ENCODE peak calls at places on chromosomes 2 and 18, in seven cellular contexts. One of them, this sample, is unnamed. For H3K4me1, the result is how much of the 10 kb centered on the place peaks cover.

GRCh38 chr2:218386505-218387368 is 4.7 kb downstream of the SLC11A1 start:
- DNase-seq in CD8-positive, alpha-beta T cell: no peak
- DNase-seq in heart right ventricle: no peak
- DNase-seq in tibial artery: no peak
- DNase-seq in ovary: peak
- DNase-seq in adrenal gland: no peak
- DNase-seq in neuronal stem cell: no peak
- DNase-seq in this sample: no peak

GRCh38 chr2:159098815-159099455 is 130.5 kb downstream of the TANC1 start:
- DNase-seq in CD8-positive, alpha-beta T cell: no peak
- DNase-seq in adrenal gland: no peak
- DNase-seq in heart right ventricle: no peak
- DNase-seq in neuronal stem cell: no peak
- DNase-seq in tibial artery: no peak
- DNase-seq in ovary: no peak
- DNase-seq in this sample: no peak

GRCh38 chr18:13279181-13280065 is 60.9 kb downstream of the LDLRAD4 start:
- DNase-seq in neuronal stem cell: no peak
- DNase-seq in adrenal gland: no peak
- DNase-seq in CD8-positive, alpha-beta T cell: no peak
- DNase-seq in heart right ventricle: no peak
- DNase-seq in tibial artery: peak
- DNase-seq in ovary: no peak
- DNase-seq in this sample: no peak

GRCh38 chr2:53450885-53451284 is 316.7 kb upstream of the CHAC2 start:
- DNase-seq in ovary: no peak
- DNase-seq in neuronal stem cell: no peak
- DNase-seq in CD8-positive, alpha-beta T cell: no peak
- DNase-seq in adrenal gland: no peak
- DNase-seq in tibial artery: no peak
- DNase-seq in heart right ventricle: no peak
- DNase-seq in this sample: no peak

GRCh38 chr2:28101123-28101522 is 210.6 kb downstream of the BABAM2 start:
- DNase-seq in heart right ventricle: no peak
- DNase-seq in neuronal stem cell: no peak
- DNase-seq in CD8-positive, alpha-beta T cell: no peak
- DNase-seq in tibial artery: no peak
- DNase-seq in ovary: no peak
- DNase-seq in adrenal gland: no peak
- DNase-seq in this sample: no peak

GRCh38 chr2:239181601-239182471 is 219.0 kb downstream of the HDAC4 start:
- DNase-seq in neuronal stem cell: no peak
- DNase-seq in heart right ventricle: no peak
- DNase-seq in ovary: peak
- DNase-seq in CD8-positive, alpha-beta T cell: no peak
- DNase-seq in tibial artery: peak
- DNase-seq in adrenal gland: peak
- DNase-seq in this sample: no peak

GRCh38 chr2:104431701-104432121 is 422.2 kb upstream of the POU3F3 start:
- DNase-seq in heart right ventricle: no peak
- DNase-seq in tibial artery: no peak
- DNase-seq in neuronal stem cell: no peak
- DNase-seq in CD8-positive, alpha-beta T cell: no peak
- DNase-seq in ovary: no peak
- DNase-seq in adrenal gland: no peak
- DNase-seq in this sample: no peak

GRCh38 chr2:42859006-42859552 is 66.7 kb upstream of the HAAO start:
- DNase-seq in ovary: peak
- DNase-seq in neuronal stem cell: peak
- DNase-seq in adrenal gland: peak
- DNase-seq in CD8-positive, alpha-beta T cell: peak
- DNase-seq in tibial artery: peak
- DNase-seq in heart right ventricle: peak
- DNase-seq in this sample: no peak

GRCh38 chr2:154193246-154193645 is 321.5 kb downstream of the GALNT13 start:
- DNase-seq in heart right ventricle: no peak
- DNase-seq in ovary: no peak
- DNase-seq in tibial artery: no peak
- DNase-seq in adrenal gland: no peak
- DNase-seq in neuronal stem cell: no peak
- DNase-seq in CD8-positive, alpha-beta T cell: no peak
- DNase-seq in this sample: no peak

GRCh38 chr2:85589982-85590791 is 5.4 kb upstream of the RNF181 start:
- DNase-seq in neuronal stem cell: no peak
- DNase-seq in ovary: no peak
- DNase-seq in tibial artery: peak
- DNase-seq in heart right ventricle: peak
- DNase-seq in adrenal gland: no peak
- DNase-seq in CD8-positive, alpha-beta T cell: no peak
- DNase-seq in this sample: peak
- H3K4me1 ChIP-seq in neuronal stem cell: under half
- H3K4me1 ChIP-seq in ovary: under half
- H3K4me1 ChIP-seq in tibial artery: half or more
- H3K4me1 ChIP-seq in heart right ventricle: half or more
- H3K4me1 ChIP-seq in adrenal gland: half or more
- H3K4me1 ChIP-seq in CD8-positive, alpha-beta T cell: under half
- H3K4me1 ChIP-seq in this sample: under half

GRCh38 chr2:162241571-162241970 is 1.7 kb downstream of the FAP start:
- DNase-seq in adrenal gland: no peak
- DNase-seq in neuronal stem cell: no peak
- DNase-seq in tibial artery: no peak
- DNase-seq in CD8-positive, alpha-beta T cell: no peak
- DNase-seq in ovary: no peak
- DNase-seq in heart right ventricle: no peak
- DNase-seq in this sample: no peak
- H3K4me1 ChIP-seq in adrenal gland: under half
- H3K4me1 ChIP-seq in neuronal stem cell: under half
- H3K4me1 ChIP-seq in tibial artery: under half
- H3K4me1 ChIP-seq in CD8-positive, alpha-beta T cell: under half
- H3K4me1 ChIP-seq in ovary: under half
- H3K4me1 ChIP-seq in heart right ventricle: under half
- H3K4me1 ChIP-seq in this sample: under half

GRCh38 chr2:216651370-216651881 is 18.2 kb downstream of the IGFBP2 start:
- DNase-seq in ovary: no peak
- DNase-seq in CD8-positive, alpha-beta T cell: no peak
- DNase-seq in neuronal stem cell: no peak
- DNase-seq in heart right ventricle: no peak
- DNase-seq in adrenal gland: no peak
- DNase-seq in tibial artery: no peak
- DNase-seq in this sample: no peak

GRCh38 chr2:216650607-216651229 is 17.5 kb downstream of the IGFBP2 start:
- DNase-seq in adrenal gland: no peak
- DNase-seq in ovary: no peak
- DNase-seq in neuronal stem cell: no peak
- DNase-seq in CD8-positive, alpha-beta T cell: no peak
- DNase-seq in heart right ventricle: no peak
- DNase-seq in tibial artery: no peak
- DNase-seq in this sample: no peak

GRCh38 chr2:216653093-216653799 is 20.0 kb downstream of the IGFBP2 start:
- DNase-seq in CD8-positive, alpha-beta T cell: no peak
- DNase-seq in adrenal gland: no peak
- DNase-seq in neuronal stem cell: no peak
- DNase-seq in heart right ventricle: no peak
- DNase-seq in tibial artery: no peak
- DNase-seq in ovary: no peak
- DNase-seq in this sample: no peak

GRCh38 chr2:216653931-216654365 is 20.7 kb downstream of the IGFBP2 start:
- DNase-seq in heart right ventricle: no peak
- DNase-seq in CD8-positive, alpha-beta T cell: no peak
- DNase-seq in ovary: no peak
- DNase-seq in adrenal gland: no peak
- DNase-seq in neuronal stem cell: no peak
- DNase-seq in tibial artery: no peak
- DNase-seq in this sample: no peak

GRCh38 chr2:216652566-216652965 is 19.3 kb downstream of the IGFBP2 start:
- DNase-seq in CD8-positive, alpha-beta T cell: no peak
- DNase-seq in neuronal stem cell: no peak
- DNase-seq in heart right ventricle: no peak
- DNase-seq in ovary: no peak
- DNase-seq in tibial artery: no peak
- DNase-seq in adrenal gland: no peak
- DNase-seq in this sample: no peak
- H3K4me1 ChIP-seq in CD8-positive, alpha-beta T cell: under half
- H3K4me1 ChIP-seq in neuronal stem cell: under half
- H3K4me1 ChIP-seq in heart right ventricle: under half
- H3K4me1 ChIP-seq in ovary: under half
- H3K4me1 ChIP-seq in tibial artery: half or more
- H3K4me1 ChIP-seq in adrenal gland: under half
- H3K4me1 ChIP-seq in this sample: under half

GRCh38 chr2:69583434-69583833 is 60.1 kb downstream of the AAK1 start:
- DNase-seq in ovary: no peak
- DNase-seq in tibial artery: no peak
- DNase-seq in neuronal stem cell: no peak
- DNase-seq in heart right ventricle: no peak
- DNase-seq in CD8-positive, alpha-beta T cell: no peak
- DNase-seq in adrenal gland: no peak
- DNase-seq in this sample: no peak

GRCh38 chr2:69584127-69584889 is 59.2 kb downstream of the AAK1 start:
- DNase-seq in adrenal gland: no peak
- DNase-seq in CD8-positive, alpha-beta T cell: no peak
- DNase-seq in neuronal stem cell: no peak
- DNase-seq in tibial artery: no peak
- DNase-seq in heart right ventricle: no peak
- DNase-seq in ovary: no peak
- DNase-seq in this sample: no peak

GRCh38 chr2:69579561-69579960 is 64.0 kb downstream of the AAK1 start:
- DNase-seq in CD8-positive, alpha-beta T cell: no peak
- DNase-seq in tibial artery: no peak
- DNase-seq in adrenal gland: no peak
- DNase-seq in neuronal stem cell: no peak
- DNase-seq in heart right ventricle: no peak
- DNase-seq in ovary: no peak
- DNase-seq in this sample: no peak

GRCh38 chr2:69582582-69583176 is 60.9 kb downstream of the AAK1 start:
- DNase-seq in adrenal gland: peak
- DNase-seq in tibial artery: no peak
- DNase-seq in CD8-positive, alpha-beta T cell: no peak
- DNase-seq in heart right ventricle: peak
- DNase-seq in ovary: no peak
- DNase-seq in neuronal stem cell: no peak
- DNase-seq in this sample: no peak

GRCh38 chr2:69581774-69582581 is 61.6 kb downstream of the AAK1 start:
- DNase-seq in ovary: no peak
- DNase-seq in tibial artery: no peak
- DNase-seq in adrenal gland: peak
- DNase-seq in neuronal stem cell: no peak
- DNase-seq in CD8-positive, alpha-beta T cell: no peak
- DNase-seq in heart right ventricle: no peak
- DNase-seq in this sample: no peak
- H3K4me1 ChIP-seq in ovary: under half
- H3K4me1 ChIP-seq in tibial artery: under half
- H3K4me1 ChIP-seq in adrenal gland: under half
- H3K4me1 ChIP-seq in neuronal stem cell: under half
- H3K4me1 ChIP-seq in CD8-positive, alpha-beta T cell: half or more
- H3K4me1 ChIP-seq in heart right ventricle: under half
- H3K4me1 ChIP-seq in this sample: under half

This sample was measured in right cardiac atrium.